ENCODE peak calls at places on chromosomes 11 and 22, in ten cellular contexts. E is ovary, S is breast epithelium, I is endothelial cell of umbilical vein, J is tibial nerve, M is HCT116, P is upper lobe of left lung, C is adrenal gland, R is uterus, O is transverse colon. Q is an unnamed sample.

GRCh38 chr11:111019449-111019848 is 226.1 kb upstream of the POU2AF2 start:
- DNase-seq in M (no peak), E (no peak), O (no peak), I (no peak), P (no peak), C (no peak), S (no peak), R (no peak), J (no peak), Q (no peak)

GRCh38 chr11:36447947-36448346 is 62.1 kb downstream of the TRAF6 start:
- DNase-seq in J (no peak), I (no peak), M (no peak), S (peak), C (peak), P (no peak), E (no peak), O (no peak), R (no peak), Q (no peak)

GRCh38 chr11:67648796-67649613 is 1.5 kb downstream of the ACY3 start:
- DNase-seq in O (no peak), R (no peak), M (no peak), I (no peak), P (peak), C (no peak), J (no peak), S (no peak), E (no peak), Q (peak)

GRCh38 chr11:76781046-76781801 is 1.9 kb upstream of the TSKU start:
- DNase-seq in P (no peak), I (no peak), J (no peak), O (peak), R (no peak), E (no peak), S (no peak), C (no peak), M (no peak), Q (no peak)

GRCh38 chr11:96397863-96398262 is 8.1 kb downstream of the JRKL start:
- DNase-seq in I (no peak), S (no peak), E (no peak), O (no peak), P (no peak), J (no peak), C (no peak), R (no peak), M (no peak), Q (no peak)

GRCh38 chr11:128029219-128029722 is 558.1 kb downstream of the ETS1 start:
- DNase-seq in E (no peak), O (no peak), M (no peak), I (no peak), R (no peak), C (no peak), S (no peak), P (no peak), J (no peak), Q (no peak)

GRCh38 chr11:29518389-29519174 is 498.2 kb downstream of the KCNA4 start:
- DNase-seq in S (no peak), M (no peak), P (no peak), I (no peak), R (no peak), E (no peak), O (no peak), C (no peak), J (no peak), Q (no peak)

GRCh38 chr11:43643898-43644625 is 36.5 kb upstream of the HSD17B12 start:
- DNase-seq in C (peak), E (peak), M (peak), P (peak), J (peak), I (peak), S (peak), O (peak), R (peak), Q (peak)

GRCh38 chr11:70078796-70079616 is 889 bp downstream of the ANO1 start:
- DNase-seq in O (no peak), M (no peak), P (no peak), R (no peak), S (no peak), J (no peak), I (no peak), C (no peak), E (no peak), Q (peak)

GRCh38 chr22:17398159-17398558 is 28.9 kb downstream of the CECR2 start:
- DNase-seq in P (no peak), E (no peak), M (no peak), J (no peak), I (no peak), R (no peak), C (no peak), O (no peak), S (no peak), Q (no peak)

GRCh38 chr22:21641795-21642583 is at the start of gene SDF2L1:
- DNase-seq in E (peak), R (peak), C (peak), O (peak), P (peak), S (peak), M (peak), J (peak), I (peak), Q (peak)

GRCh38 chr11:114296190-114296978 is at the start of gene NNMT:
- DNase-seq in P (no peak), O (peak), E (peak), I (peak), S (no peak), C (peak), R (peak), M (no peak), J (peak), Q (peak)

GRCh38 chr22:44585559-44586121 is 87.6 kb upstream of the RTL6 start:
- DNase-seq in P (no peak), R (no peak), M (no peak), I (no peak), J (no peak), S (peak), C (no peak), E (no peak), O (no peak), Q (peak)

GRCh38 chr11:126359431-126360048 is 4.1 kb downstream of the ST3GAL4 start:
- DNase-seq in C (peak), S (peak), P (no peak), J (peak), R (peak), I (no peak), M (no peak), E (peak), O (peak), Q (peak)

GRCh38 chr11:90809581-90809980 is 586.7 kb upstream of the CHORDC1 start:
- DNase-seq in I (no peak), M (no peak), C (no peak), J (no peak), O (no peak), P (no peak), S (no peak), R (no peak), E (no peak), Q (no peak)

GRCh38 chr22:44357962-44358553 is 45.3 kb upstream of the SHISAL1 start:
- DNase-seq in O (peak), I (no peak), P (no peak), M (no peak), S (no peak), R (peak), J (no peak), E (peak), C (no peak), Q (peak)

GRCh38 chr22:19105867-19106802 is 16.1 kb downstream of the DGCR2 start:
- DNase-seq in E (no peak), O (no peak), I (no peak), P (no peak), R (no peak), J (no peak), M (no peak), S (no peak), C (peak), Q (no peak)

GRCh38 chr11:82988936-82989627 is 82.6 kb downstream of the RAB30 start:
- DNase-seq in M (no peak), P (no peak), S (no peak), I (no peak), O (no peak), E (no peak), J (no peak), R (no peak), C (no peak), Q (no peak)

GRCh38 chr11:35190804-35191348 is 51.9 kb downstream of the CD44 start:
- DNase-seq in I (no peak), P (no peak), S (no peak), J (no peak), M (no peak), E (peak), O (no peak), R (no peak), C (no peak), Q (no peak)

GRCh38 chr22:46996595-46997310 is 234.3 kb downstream of the TBC1D22A start:
- DNase-seq in R (no peak), M (no peak), O (no peak), I (peak), P (no peak), S (no peak), E (no peak), C (no peak), J (no peak), Q (no peak)

GRCh38 chr11:128830290-128830813 is 36.7 kb downstream of the KCNJ1 start:
- DNase-seq in I (no peak), O (no peak), J (no peak), E (no peak), R (no peak), P (no peak), M (no peak), S (no peak), C (no peak), Q (no peak)

GRCh38 chr22:40009953-40010751 is 15.4 kb downstream of the FAM83F start:
- DNase-seq in C (no peak), P (no peak), S (no peak), J (no peak), I (no peak), M (no peak), O (no peak), E (no peak), R (no peak), Q (no peak)

GRCh38 chr11:91926967-91927366 is 297.7 kb upstream of the FAT3 start:
- DNase-seq in E (no peak), R (peak), I (peak), J (no peak), M (no peak), P (no peak), O (peak), S (no peak), C (peak), Q (no peak)

GRCh38 chr22:49734882-49735281 is 92.8 kb downstream of the BRD1 start:
- DNase-seq in S (peak), E (no peak), I (no peak), C (peak), P (no peak), J (peak), M (no peak), R (no peak), O (no peak), Q (no peak)

GRCh38 chr11:68040121-68040956 is 1.5 kb downstream of the TCIRG1 start:
- DNase-seq in J (peak), I (peak), R (peak), M (no peak), P (peak), O (peak), C (peak), E (peak), S (no peak), Q (peak)

GRCh38 chr11:45110562-45110961 is 35.9 kb upstream of the PRDM11 start:
- DNase-seq in O (peak), P (no peak), I (peak), R (peak), C (no peak), M (peak), S (no peak), E (peak), J (no peak), Q (no peak)

GRCh38 chr11:73154178-73154577 is 12.1 kb upstream of the FCHSD2 start:
- DNase-seq in I (no peak), P (no peak), M (no peak), C (no peak), E (no peak), R (peak), S (no peak), J (no peak), O (peak), Q (peak)

GRCh38 chr11:40183073-40184064 is 1276.1 kb downstream of the LRRC4C start:
- DNase-seq in S (no peak), C (no peak), M (no peak), R (no peak), I (no peak), O (no peak), P (no peak), J (no peak), E (no peak), Q (no peak)

GRCh38 chr11:131038597-131038996 is 122.3 kb upstream of the SNX19 start:
- DNase-seq in R (no peak), P (no peak), O (no peak), E (no peak), I (no peak), C (no peak), S (no peak), J (no peak), M (no peak), Q (no peak)

GRCh38 chr11:67456068-67456705 is 1.0 kb downstream of the CABP4 start:
- DNase-seq in O (no peak), J (no peak), R (peak), M (no peak), I (no peak), S (no peak), C (no peak), P (peak), E (no peak), Q (no peak)

GRCh38 chr11:46665356-46665755 is 35.1 kb downstream of the ARHGAP1 start:
- DNase-seq in I (no peak), C (peak), O (no peak), E (no peak), M (no peak), P (no peak), J (no peak), S (no peak), R (no peak), Q (peak)

GRCh38 chr11:46663277-46663940 is 37.0 kb downstream of the ARHGAP1 start:
- DNase-seq in C (peak), P (no peak), E (no peak), I (no peak), O (no peak), R (no peak), M (no peak), S (no peak), J (no peak), Q (peak)

GRCh38 chr11:46666982-46667590 is 33.3 kb downstream of the ARHGAP1 start:
- DNase-seq in P (no peak), E (peak), I (no peak), J (peak), C (peak), R (peak), S (no peak), O (no peak), M (no peak), Q (peak)

GRCh38 chr11:46666516-46666915 is 33.9 kb downstream of the ARHGAP1 start:
- DNase-seq in E (no peak), O (no peak), I (no peak), R (peak), S (no peak), C (peak), M (no peak), P (no peak), J (peak), Q (peak)

GRCh38 chr11:46664612-46665011 is 35.8 kb downstream of the ARHGAP1 start:
- DNase-seq in J (no peak), I (no peak), E (no peak), O (no peak), C (peak), R (no peak), P (no peak), M (no peak), S (no peak), Q (peak)
- H3K27ac ChIP-seq in J (no peak), I (no peak), E (no peak), O (no peak), C (peak), R (peak), P (no peak), M (no peak), S (no peak), Q (peak)

GRCh38 chr22:43015677-43016042 is 711 bp upstream of the PACSIN2 start:
- DNase-seq in J (no peak), O (no peak), I (no peak), P (no peak), E (no peak), M (no peak), R (no peak), C (no peak), S (no peak), Q (no peak)

GRCh38 chr22:43013355-43014061 is 1.4 kb downstream of the PACSIN2 start:
- DNase-seq in M (no peak), P (no peak), C (peak), O (no peak), I (peak), J (no peak), S (peak), R (no peak), E (no peak), Q (no peak)

GRCh38 chr22:43014876-43015676 is at the start of gene PACSIN2:
- DNase-seq in R (peak), M (peak), J (peak), I (peak), O (peak), P (peak), S (peak), E (peak), C (peak), Q (peak)

GRCh38 chr22:43012390-43012789 is 2.6 kb downstream of the PACSIN2 start:
- DNase-seq in P (no peak), S (no peak), J (no peak), C (no peak), R (no peak), O (no peak), I (no peak), M (no peak), E (no peak), Q (no peak)

DNA sequence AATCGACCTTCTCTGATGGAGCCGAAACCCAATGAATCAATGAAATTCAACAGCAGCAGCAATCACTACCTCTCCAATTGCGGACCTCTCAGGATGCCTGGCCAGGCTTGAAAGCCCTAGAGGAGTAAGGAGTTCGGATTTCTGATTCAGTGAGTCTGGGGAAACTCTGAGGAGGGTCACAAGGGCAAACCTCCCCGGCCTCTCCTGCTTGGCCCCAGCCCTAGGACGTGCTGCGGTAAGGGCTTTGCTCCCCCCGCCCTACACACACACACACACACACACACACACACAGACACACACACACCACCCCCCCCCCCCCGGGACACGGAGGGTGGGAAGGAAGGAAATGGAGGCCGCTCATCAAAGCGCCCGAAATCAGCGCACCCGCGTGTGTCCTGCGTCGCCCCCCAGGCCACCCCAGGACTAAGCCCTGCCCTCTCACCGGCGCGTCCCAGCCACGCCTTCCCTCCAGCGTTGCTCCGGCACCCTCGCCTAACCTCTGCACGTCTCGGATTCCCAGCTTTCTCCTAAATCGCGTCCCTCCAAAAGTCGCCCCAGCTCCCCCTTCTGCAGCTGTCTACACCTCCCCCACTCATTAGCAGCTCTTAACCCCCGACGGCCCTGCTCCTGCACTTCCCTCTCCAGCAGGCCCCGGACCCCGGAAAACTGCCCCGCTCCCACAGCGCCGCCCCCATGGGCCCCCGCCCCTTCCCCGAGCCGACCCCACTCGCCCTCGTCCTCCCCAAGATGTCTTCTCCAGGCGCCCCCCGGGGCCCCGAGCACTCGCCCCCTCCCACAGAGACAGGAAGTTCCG is 680 bp downstream of the PACSIN2 start:
- DNase-seq in E (peak), R (peak), P (peak), J (no peak), I (peak), C (no peak), S (peak), M (no peak), O (peak), Q (peak)
- TF ChIP-seq POLR2A in E (no peak), R (no peak), P (no peak), J (no peak), I (no peak), C (no peak), S (no peak), M (no peak), O (peak), Q (no peak)

GRCh38 chr22:35425971-35426800 is 26.2 kb downstream of the MCM5 start:
- DNase-seq in M (no peak), E (no peak), J (no peak), S (no peak), O (no peak), I (no peak), C (no peak), P (no peak), R (no peak), Q (no peak)
- H3K27ac ChIP-seq in M (peak), E (no peak), J (no peak), S (no peak), O (no peak), I (no peak), C (no peak), P (no peak), R (no peak), Q (no peak)

DNA sequence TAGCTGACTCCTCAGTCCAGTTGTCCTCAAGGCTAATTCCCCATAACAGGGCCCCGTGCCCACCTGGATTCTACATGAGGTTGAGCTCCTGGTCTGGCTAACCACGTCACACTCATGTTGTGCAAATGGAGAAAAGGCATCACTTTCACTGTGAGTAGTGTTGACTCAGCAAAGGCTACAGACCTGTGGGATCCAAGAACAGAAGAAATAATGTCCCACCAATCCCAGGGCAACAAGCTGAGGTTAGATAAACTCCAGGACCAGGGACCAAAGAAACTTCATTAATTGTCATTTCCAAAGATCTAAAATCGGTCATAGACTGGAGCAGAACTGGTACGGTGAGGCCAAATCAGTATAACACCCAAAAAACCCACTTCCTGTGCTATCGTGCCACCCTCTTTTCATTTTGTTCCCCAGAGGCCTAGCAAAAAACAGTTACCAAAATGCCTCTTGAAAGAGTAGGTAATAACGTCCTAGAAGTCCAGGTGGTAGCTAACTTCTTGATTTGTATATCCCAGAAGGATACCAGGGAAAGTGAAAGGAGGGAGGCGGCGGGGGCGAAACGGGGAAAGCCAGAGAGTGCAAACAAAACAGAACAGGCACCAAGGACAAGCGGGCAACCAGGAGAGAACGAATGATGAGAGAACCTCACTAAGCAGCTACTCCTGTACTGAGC is 1.4 kb downstream of the PCSK7 start:
- DNase-seq in P (no peak), I (no peak), J (no peak), E (no peak), R (no peak), M (no peak), O (no peak), C (peak), S (no peak), Q (peak)
- TF ChIP-seq POLR2A in P (no peak), I (no peak), J (no peak), E (no peak), R (no peak), M (no peak), O (no peak), C (no peak), S (no peak), Q (no peak)

GRCh38 chr11:558503-558902 is 2.0 kb downstream of the LMNTD2 start:
- DNase-seq in E (no peak), C (no peak), J (no peak), P (peak), R (no peak), M (no peak), O (no peak), I (no peak), S (no peak), Q (no peak)
- H3K27ac ChIP-seq in E (no peak), C (no peak), J (no peak), P (no peak), R (no peak), M (peak), O (no peak), I (no peak), S (no peak), Q (no peak)

GRCh38 chr22:30420401-30421178 is 5.0 kb upstream of the MTFP1 start:
- DNase-seq in I (peak), E (no peak), R (no peak), O (no peak), M (no peak), C (no peak), S (no peak), J (no peak), P (no peak), Q (no peak)
- TF ChIP-seq POLR2A in I (no peak), E (no peak), R (no peak), O (no peak), M (no peak), C (no peak), S (no peak), J (no peak), P (no peak), Q (no peak)